ENCODE peak calls at places on chromosomes 1 and 21, in six cellular contexts. One of them, this sample, is unnamed.
A peak's percentile ranks its signal among the peaks of the same experiment; 100 is the strongest.

GRCh38 chr1:6570987-6571386 is 8.8 kb upstream of the ZBTB48 start:
- DNase-seq in ovary: no peak
- DNase-seq in GM12865: no peak
- DNase-seq in activated CD4-positive, alpha-beta T cell treated with anti-CD3 and anti-CD28 coated beads for 48 hours: no peak
- DNase-seq in thoracic aorta: no peak
- DNase-seq in stimulated activated CD4-positive, alpha-beta T cell treated with anti-CD3 and anti-CD28 coated beads, TNF-alpha, amount 100 ng/mL, for 48 hours: no peak
- DNase-seq in this sample: no peak

GRCh38 chr1:155759966-155760630 is 71.2 kb downstream of the DAP3 start:
- DNase-seq in GM12865: no peak
- DNase-seq in activated CD4-positive, alpha-beta T cell treated with anti-CD3 and anti-CD28 coated beads for 48 hours: no peak
- DNase-seq in stimulated activated CD4-positive, alpha-beta T cell treated with anti-CD3 and anti-CD28 coated beads, TNF-alpha, amount 100 ng/mL, for 48 hours: no peak
- DNase-seq in ovary: no peak
- DNase-seq in thoracic aorta: no peak
- DNase-seq in this sample: no peak

GRCh38 chr1:201383647-201384405 is 6.3 kb upstream of the TNNT2 start:
- DNase-seq in ovary: no peak
- DNase-seq in GM12865: no peak
- DNase-seq in activated CD4-positive, alpha-beta T cell treated with anti-CD3 and anti-CD28 coated beads for 48 hours: no peak
- DNase-seq in thoracic aorta: no peak
- DNase-seq in stimulated activated CD4-positive, alpha-beta T cell treated with anti-CD3 and anti-CD28 coated beads, TNF-alpha, amount 100 ng/mL, for 48 hours: no peak
- DNase-seq in this sample: no peak

GRCh38 chr1:192747305-192747704 is 61.5 kb upstream of the RGS2 start:
- DNase-seq in activated CD4-positive, alpha-beta T cell treated with anti-CD3 and anti-CD28 coated beads for 48 hours: no peak
- DNase-seq in GM12865: no peak
- DNase-seq in ovary: no peak
- DNase-seq in thoracic aorta: no peak
- DNase-seq in stimulated activated CD4-positive, alpha-beta T cell treated with anti-CD3 and anti-CD28 coated beads, TNF-alpha, amount 100 ng/mL, for 48 hours: no peak
- DNase-seq in this sample: no peak

GRCh38 chr1:69433073-69433472 is 134.6 kb upstream of the LRRC7 start:
- DNase-seq in activated CD4-positive, alpha-beta T cell treated with anti-CD3 and anti-CD28 coated beads for 48 hours: no peak
- DNase-seq in GM12865: no peak
- DNase-seq in ovary: no peak
- DNase-seq in thoracic aorta: no peak
- DNase-seq in stimulated activated CD4-positive, alpha-beta T cell treated with anti-CD3 and anti-CD28 coated beads, TNF-alpha, amount 100 ng/mL, for 48 hours: no peak
- DNase-seq in this sample: no peak

GRCh38 chr1:24867064-24867870 is 62.8 kb downstream of the RUNX3 start:
- DNase-seq in activated CD4-positive, alpha-beta T cell treated with anti-CD3 and anti-CD28 coated beads for 48 hours: no peak
- DNase-seq in GM12865: no peak
- DNase-seq in stimulated activated CD4-positive, alpha-beta T cell treated with anti-CD3 and anti-CD28 coated beads, TNF-alpha, amount 100 ng/mL, for 48 hours: no peak
- DNase-seq in thoracic aorta: no peak
- DNase-seq in ovary: no peak
- DNase-seq in this sample: no peak

GRCh38 chr1:33443705-33444180 is 12.8 kb upstream of the PHC2 start:
- DNase-seq in activated CD4-positive, alpha-beta T cell treated with anti-CD3 and anti-CD28 coated beads for 48 hours: no peak
- DNase-seq in stimulated activated CD4-positive, alpha-beta T cell treated with anti-CD3 and anti-CD28 coated beads, TNF-alpha, amount 100 ng/mL, for 48 hours: no peak
- DNase-seq in ovary: no peak
- DNase-seq in thoracic aorta: no peak
- DNase-seq in GM12865: no peak
- DNase-seq in this sample: no peak

GRCh38 chr21:44555200-44555875 is 3.3 kb downstream of the KRTAP10-3 start:
- DNase-seq in thoracic aorta: no peak
- DNase-seq in ovary: no peak
- DNase-seq in activated CD4-positive, alpha-beta T cell treated with anti-CD3 and anti-CD28 coated beads for 48 hours: no peak
- DNase-seq in stimulated activated CD4-positive, alpha-beta T cell treated with anti-CD3 and anti-CD28 coated beads, TNF-alpha, amount 100 ng/mL, for 48 hours: no peak
- DNase-seq in GM12865: no peak
- DNase-seq in this sample: no peak

GRCh38 chr1:47424336-47424982 is 8.4 kb downstream of the FOXE3 start:
- DNase-seq in GM12865: no peak
- DNase-seq in activated CD4-positive, alpha-beta T cell treated with anti-CD3 and anti-CD28 coated beads for 48 hours: no peak
- DNase-seq in stimulated activated CD4-positive, alpha-beta T cell treated with anti-CD3 and anti-CD28 coated beads, TNF-alpha, amount 100 ng/mL, for 48 hours: no peak
- DNase-seq in ovary: no peak
- DNase-seq in thoracic aorta: no peak
- DNase-seq in this sample: no peak

GRCh38 chr1:110281363-110282290 is 57.5 kb upstream of the RBM15 start:
- DNase-seq in stimulated activated CD4-positive, alpha-beta T cell treated with anti-CD3 and anti-CD28 coated beads, TNF-alpha, amount 100 ng/mL, for 48 hours: no peak
- DNase-seq in GM12865: no peak
- DNase-seq in ovary: no peak
- DNase-seq in thoracic aorta: no peak
- DNase-seq in activated CD4-positive, alpha-beta T cell treated with anti-CD3 and anti-CD28 coated beads for 48 hours: no peak
- DNase-seq in this sample: no peak

GRCh38 chr1:227780101-227781044 is 35.1 kb upstream of the PRSS38 start:
- DNase-seq in thoracic aorta: peak; percentile 0
- DNase-seq in ovary: peak; percentile 25
- DNase-seq in activated CD4-positive, alpha-beta T cell treated with anti-CD3 and anti-CD28 coated beads for 48 hours: no peak
- DNase-seq in GM12865: no peak
- DNase-seq in stimulated activated CD4-positive, alpha-beta T cell treated with anti-CD3 and anti-CD28 coated beads, TNF-alpha, amount 100 ng/mL, for 48 hours: no peak
- DNase-seq in this sample: no peak

GRCh38 chr1:175663991-175664390 is 79.4 kb downstream of the TNR start:
- DNase-seq in stimulated activated CD4-positive, alpha-beta T cell treated with anti-CD3 and anti-CD28 coated beads, TNF-alpha, amount 100 ng/mL, for 48 hours: no peak
- DNase-seq in GM12865: no peak
- DNase-seq in ovary: no peak
- DNase-seq in activated CD4-positive, alpha-beta T cell treated with anti-CD3 and anti-CD28 coated beads for 48 hours: no peak
- DNase-seq in thoracic aorta: no peak
- DNase-seq in this sample: no peak

GRCh38 chr21:33042812-33043211 is 17.1 kb downstream of the OLIG2 start:
- DNase-seq in thoracic aorta: no peak
- DNase-seq in stimulated activated CD4-positive, alpha-beta T cell treated with anti-CD3 and anti-CD28 coated beads, TNF-alpha, amount 100 ng/mL, for 48 hours: no peak
- DNase-seq in activated CD4-positive, alpha-beta T cell treated with anti-CD3 and anti-CD28 coated beads for 48 hours: no peak
- DNase-seq in ovary: no peak
- DNase-seq in GM12865: no peak
- DNase-seq in this sample: no peak

GRCh38 chr1:69055223-69055622 is 512.5 kb upstream of the LRRC7 start:
- DNase-seq in thoracic aorta: no peak
- DNase-seq in ovary: no peak
- DNase-seq in activated CD4-positive, alpha-beta T cell treated with anti-CD3 and anti-CD28 coated beads for 48 hours: no peak
- DNase-seq in stimulated activated CD4-positive, alpha-beta T cell treated with anti-CD3 and anti-CD28 coated beads, TNF-alpha, amount 100 ng/mL, for 48 hours: no peak
- DNase-seq in GM12865: peak; percentile 33
- DNase-seq in this sample: no peak

GRCh38 chr1:230864441-230864840 is 3.9 kb downstream of the C1orf198 start:
- DNase-seq in ovary: no peak
- DNase-seq in thoracic aorta: no peak
- DNase-seq in GM12865: no peak
- DNase-seq in stimulated activated CD4-positive, alpha-beta T cell treated with anti-CD3 and anti-CD28 coated beads, TNF-alpha, amount 100 ng/mL, for 48 hours: no peak
- DNase-seq in activated CD4-positive, alpha-beta T cell treated with anti-CD3 and anti-CD28 coated beads for 48 hours: no peak
- DNase-seq in this sample: no peak

GRCh38 chr21:15839026-15839425 is 109.2 kb downstream of the USP25 start:
- DNase-seq in thoracic aorta: no peak
- DNase-seq in activated CD4-positive, alpha-beta T cell treated with anti-CD3 and anti-CD28 coated beads for 48 hours: no peak
- DNase-seq in stimulated activated CD4-positive, alpha-beta T cell treated with anti-CD3 and anti-CD28 coated beads, TNF-alpha, amount 100 ng/mL, for 48 hours: no peak
- DNase-seq in ovary: no peak
- DNase-seq in GM12865: no peak
- DNase-seq in this sample: no peak

GRCh38 chr1:76229279-76229977 is 154.9 kb downstream of the ST6GALNAC3 start:
- DNase-seq in stimulated activated CD4-positive, alpha-beta T cell treated with anti-CD3 and anti-CD28 coated beads, TNF-alpha, amount 100 ng/mL, for 48 hours: no peak
- DNase-seq in thoracic aorta: no peak
- DNase-seq in ovary: no peak
- DNase-seq in activated CD4-positive, alpha-beta T cell treated with anti-CD3 and anti-CD28 coated beads for 48 hours: no peak
- DNase-seq in GM12865: no peak
- DNase-seq in this sample: no peak

GRCh38 chr1:29655145-29655544 is 418.8 kb downstream of the PTPRU start:
- DNase-seq in thoracic aorta: no peak
- DNase-seq in activated CD4-positive, alpha-beta T cell treated with anti-CD3 and anti-CD28 coated beads for 48 hours: no peak
- DNase-seq in GM12865: peak; percentile 28
- DNase-seq in stimulated activated CD4-positive, alpha-beta T cell treated with anti-CD3 and anti-CD28 coated beads, TNF-alpha, amount 100 ng/mL, for 48 hours: no peak
- DNase-seq in ovary: no peak
- DNase-seq in this sample: no peak

GRCh38 chr1:228863776-228864175 is 128.5 kb downstream of the RHOU start:
- DNase-seq in thoracic aorta: no peak
- DNase-seq in GM12865: no peak
- DNase-seq in ovary: no peak
- DNase-seq in activated CD4-positive, alpha-beta T cell treated with anti-CD3 and anti-CD28 coated beads for 48 hours: no peak
- DNase-seq in stimulated activated CD4-positive, alpha-beta T cell treated with anti-CD3 and anti-CD28 coated beads, TNF-alpha, amount 100 ng/mL, for 48 hours: no peak
- DNase-seq in this sample: no peak

GRCh38 chr1:74396942-74397341 is 115.5 kb downstream of the LRRC53 start:
- DNase-seq in thoracic aorta: no peak
- DNase-seq in GM12865: no peak
- DNase-seq in ovary: peak; percentile 71
- DNase-seq in activated CD4-positive, alpha-beta T cell treated with anti-CD3 and anti-CD28 coated beads for 48 hours: no peak
- DNase-seq in stimulated activated CD4-positive, alpha-beta T cell treated with anti-CD3 and anti-CD28 coated beads, TNF-alpha, amount 100 ng/mL, for 48 hours: no peak
- DNase-seq in this sample: no peak

GRCh38 chr1:85313888-85314696 is 37.7 kb upstream of the BCL10 start:
- DNase-seq in thoracic aorta: no peak
- DNase-seq in ovary: no peak
- DNase-seq in GM12865: no peak
- DNase-seq in stimulated activated CD4-positive, alpha-beta T cell treated with anti-CD3 and anti-CD28 coated beads, TNF-alpha, amount 100 ng/mL, for 48 hours: no peak
- DNase-seq in activated CD4-positive, alpha-beta T cell treated with anti-CD3 and anti-CD28 coated beads for 48 hours: no peak
- DNase-seq in this sample: no peak

GRCh38 chr1:61079898-61080336 is 2.4 kb upstream of the NFIA start:
- DNase-seq in ovary: peak; percentile 91
- DNase-seq in GM12865: no peak
- DNase-seq in stimulated activated CD4-positive, alpha-beta T cell treated with anti-CD3 and anti-CD28 coated beads, TNF-alpha, amount 100 ng/mL, for 48 hours: no peak
- DNase-seq in activated CD4-positive, alpha-beta T cell treated with anti-CD3 and anti-CD28 coated beads for 48 hours: no peak
- DNase-seq in thoracic aorta: peak; percentile 52
- DNase-seq in this sample: no peak

This sample was measured in T-helper 1 cell.